ENCODE peak calls at places on chromosomes 12 and 14, in nine cellular contexts. T is H1, I is BJ, M is stomach, B is left lung, E is AG10803, H is pancreas, J is nephron progenitor cell, R is tibial artery. S is an unnamed sample.

GRCh38 chr14:71478542-71478941 is 453.7 kb upstream of the RGS6 start:
- DNase-seq in M (no peak), H (no peak), J (no peak), E (peak; percentile 66), B (no peak), I (no peak), T (no peak), R (no peak), S (no peak)

GRCh38 chr12:112480931-112481330 is 62.2 kb downstream of the PTPN11 start:
- DNase-seq in R (no peak), J (no peak), M (no peak), E (no peak), I (no peak), H (no peak), B (no peak), T (no peak), S (no peak)

GRCh38 chr14:104091927-104092771 is 6.6 kb downstream of the ASPG start:
- DNase-seq in H (peak; percentile 76), J (no peak), E (no peak), R (peak; percentile 55), B (no peak), T (no peak), I (no peak), M (no peak), S (no peak)

GRCh38 chr14:60188696-60189095 is 23.5 kb upstream of the DHRS7 start:
- DNase-seq in H (no peak), T (no peak), J (no peak), B (no peak), M (no peak), R (no peak), I (no peak), E (no peak), S (no peak)

GRCh38 chr12:45273717-45274271 is 57.9 kb downstream of the ANO6 start:
- DNase-seq in H (no peak), T (no peak), E (peak; percentile 94), R (peak; percentile 74), I (peak; percentile 94), J (no peak), B (peak; percentile 33), M (no peak), S (no peak)

GRCh38 chr12:15899282-15899870 is 11.8 kb upstream of the DERA start:
- DNase-seq in R (no peak), J (no peak), H (no peak), T (no peak), E (no peak), B (no peak), I (no peak), M (no peak), S (no peak)

GRCh38 chr12:54294152-54294913 is 6.5 kb downstream of the NFE2 start:
- DNase-seq in R (no peak), E (peak; percentile 30), M (peak; percentile 68), B (peak; percentile 60), H (peak; percentile 77), I (no peak), J (peak; percentile 44), T (no peak), S (peak; percentile 48)

GRCh38 chr12:26429070-26429691 is 233.8 kb downstream of the SSPN start:
- DNase-seq in H (no peak), J (no peak), M (no peak), R (no peak), B (no peak), E (no peak), T (no peak), I (no peak), S (no peak)

GRCh38 chr14:34474187-34474679 is 12.2 kb upstream of the SPTSSA start:
- DNase-seq in H (no peak), T (no peak), B (no peak), E (no peak), R (no peak), M (no peak), I (no peak), J (no peak), S (no peak)

GRCh38 chr12:112261559-112261958 is 120.7 kb downstream of the HECTD4 start:
- DNase-seq in E (no peak), R (no peak), J (no peak), I (no peak), T (no peak), B (no peak), M (no peak), H (no peak), S (no peak)

GRCh38 chr14:31568671-31569070 is 7.5 kb downstream of the NUBPL start:
- DNase-seq in J (no peak), R (no peak), E (peak; percentile 57), T (no peak), M (no peak), H (no peak), B (no peak), I (no peak), S (no peak)

GRCh38 chr12:128702344-128702743 is 121.4 kb downstream of the SLC15A4 start:
- DNase-seq in T (no peak), R (no peak), E (no peak), B (no peak), J (no peak), M (no peak), I (no peak), H (no peak), S (no peak)
- TF ChIP-seq CTCF in T (no peak), R (no peak), E (no peak), B (no peak), J (no peak), M (no peak), I (no peak), H (no peak), S (no peak)

DNA sequence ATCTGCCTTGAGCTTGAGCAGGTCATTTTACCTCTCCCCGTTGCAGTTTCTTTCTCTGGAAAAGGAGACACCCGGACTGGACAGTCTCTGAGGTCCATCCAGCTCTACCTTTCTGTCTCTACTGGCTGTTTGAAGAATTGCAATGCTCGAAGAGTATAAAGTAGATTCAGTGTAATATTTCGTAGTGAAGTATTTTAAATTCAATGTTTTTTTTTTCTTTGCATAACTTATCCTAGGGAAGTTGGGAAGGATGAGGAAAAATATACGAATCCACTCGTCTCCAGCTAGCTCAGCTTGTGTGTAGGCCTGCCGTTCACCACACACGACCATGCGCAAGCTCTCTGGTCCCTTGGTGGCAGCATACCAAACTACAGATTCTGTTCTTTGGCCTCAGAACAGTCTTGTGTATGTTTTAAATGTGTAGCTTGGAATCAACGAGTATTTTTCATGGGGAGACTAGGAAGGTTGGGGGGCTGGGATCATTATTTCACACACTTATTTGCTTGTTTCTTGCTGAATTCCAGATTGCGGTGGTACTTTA is 307.9 kb downstream of the CACNA1C start:
- DNase-seq in R (no peak), B (no peak), I (no peak), M (no peak), J (no peak), H (no peak), E (no peak), T (no peak), S (no peak)
- TF ChIP-seq CTCF in R (peak; percentile 15), B (no peak), I (no peak), M (no peak), J (peak; percentile 5), H (no peak), E (peak; percentile 26), T (peak; percentile 10), S (no peak)

GRCh38 chr12:115947696-115948062 is 329.8 kb downstream of the MED13L start:
- DNase-seq in M (no peak), E (no peak), B (no peak), I (no peak), T (no peak), H (no peak), J (no peak), R (no peak), S (no peak)
- TF ChIP-seq CTCF in M (no peak), E (peak; percentile 24), B (no peak), I (no peak), T (no peak), H (no peak), J (no peak), R (no peak), S (no peak)

DNA sequence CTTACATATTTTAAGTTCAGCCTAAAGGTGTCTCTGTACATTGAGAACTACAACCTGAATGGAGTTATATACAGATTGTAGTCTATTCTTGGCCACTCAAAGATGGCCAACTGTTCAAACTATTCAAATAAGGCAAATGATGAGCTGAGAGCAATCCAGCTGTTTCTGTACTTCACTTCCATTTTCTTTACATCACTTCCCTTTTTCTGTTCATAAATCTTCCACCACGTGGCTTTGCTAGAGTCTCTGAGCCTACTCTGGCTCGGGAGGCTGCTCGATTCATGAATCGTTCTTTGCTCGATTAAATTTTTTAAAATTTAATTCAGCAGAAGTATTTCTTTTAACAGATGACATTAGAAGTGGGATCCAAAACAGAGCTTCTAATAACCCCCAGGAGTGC is 879.7 kb downstream of the GALC start:
- DNase-seq in E (no peak), M (no peak), B (no peak), H (no peak), I (no peak), R (no peak), T (no peak), J (no peak), S (no peak)
- TF ChIP-seq CTCF in E (no peak), M (no peak), B (no peak), H (no peak), I (no peak), R (no peak), T (no peak), J (no peak), S (no peak)

DNA sequence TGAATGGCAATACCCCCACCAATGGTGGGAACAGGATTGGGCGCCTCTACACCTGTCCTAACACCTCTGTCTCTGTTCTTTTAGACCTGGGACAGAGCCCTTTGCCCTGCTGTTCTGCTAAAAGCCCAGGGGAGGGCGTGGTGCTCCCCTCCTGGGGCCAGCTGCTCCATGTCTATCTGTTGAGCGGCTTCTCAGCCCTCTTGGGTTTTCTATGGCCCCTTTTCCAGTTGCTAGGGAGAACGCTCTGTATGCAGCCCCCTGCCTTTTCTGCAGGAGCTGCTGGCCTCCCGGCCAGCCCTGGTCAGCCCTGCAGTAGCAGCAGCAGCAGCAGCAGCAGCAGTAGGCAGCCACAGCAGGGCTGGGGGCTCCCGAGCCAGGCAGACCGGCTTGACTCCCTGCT is 1.2 kb downstream of the RTL1 start:
- DNase-seq in M (no peak), R (peak; percentile 20), H (no peak), J (no peak), E (no peak), T (no peak), B (no peak), I (no peak), S (no peak)
- TF ChIP-seq CTCF in M (no peak), R (no peak), H (no peak), J (peak; percentile 11), E (peak; percentile 1), T (peak; percentile 70), B (no peak), I (no peak), S (no peak)

DNA sequence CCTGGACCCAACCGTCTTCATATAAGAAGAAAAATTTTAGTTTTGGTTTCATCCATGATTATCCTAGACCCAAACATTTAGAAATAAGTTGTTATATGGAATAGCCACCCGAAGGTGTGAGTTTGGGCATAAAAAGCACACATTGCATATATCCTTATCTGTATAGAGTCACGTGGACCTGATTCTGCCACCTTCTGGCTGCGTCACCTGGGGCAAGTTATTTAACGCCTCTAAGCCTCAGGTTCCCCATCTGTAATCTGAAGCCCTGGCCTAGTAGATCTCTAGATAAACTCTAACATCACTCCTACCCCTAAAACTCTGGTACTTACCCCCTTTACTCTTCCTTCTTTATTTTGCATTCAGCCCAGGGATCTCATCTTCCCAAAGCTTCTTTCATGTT is 14.3 kb upstream of the KRT5 start:
- DNase-seq in I (no peak), B (no peak), E (no peak), H (no peak), T (no peak), J (no peak), M (no peak), R (no peak), S (no peak)
- TF ChIP-seq CTCF in I (peak; percentile 9), B (no peak), E (no peak), H (no peak), T (no peak), J (no peak), M (no peak), R (no peak), S (no peak)